ENCODE peak calls at places on chromosomes 5 and 9, in six cellular contexts. H, S, Z, T, O and D are unnamed samples.

GRCh38 chr9:105507096-105507495 is 50.8 kb upstream of the FKTN start:
- DNase-seq in H (no peak), T (no peak), O (no peak), S (no peak), Z (no peak), D (no peak)

GRCh38 chr9:137431416-137431931 is 8.3 kb downstream of the NOXA1 start:
- DNase-seq in S (no peak), Z (no peak), H (no peak), O (no peak), T (peak; percentile 76), D (peak; percentile 84)

GRCh38 chr5:168916266-168916665 is 337.1 kb upstream of the PANK3 start:
- DNase-seq in H (peak; percentile 41), T (peak; percentile 94), Z (peak; percentile 76), S (no peak), O (no peak), D (no peak)

GRCh38 chr5:81286059-81286617 is 15.2 kb upstream of the ZCCHC9 start:
- DNase-seq in O (no peak), T (no peak), S (no peak), Z (no peak), H (no peak), D (no peak)

GRCh38 chr9:35908484-35909125 is 685 bp upstream of the SPAAR start:
- DNase-seq in H (peak; percentile 53), S (no peak), T (no peak), O (no peak), Z (no peak), D (peak; percentile 58)

GRCh38 chr5:137487600-137487999 is 11.5 kb downstream of the SPOCK1 start:
- DNase-seq in Z (no peak), T (no peak), S (no peak), H (peak; percentile 66), O (no peak), D (peak; percentile 76)

GRCh38 chr9:127567898-127568617 is 44.0 kb upstream of the STXBP1 start:
- DNase-seq in Z (peak; percentile 55), O (no peak), S (no peak), H (no peak), T (peak; percentile 87), D (peak; percentile 92)

GRCh38 chr9:2403701-2404100 is 217.9 kb upstream of the VLDLR start:
- DNase-seq in T (no peak), H (no peak), Z (no peak), O (no peak), S (no peak), D (no peak)

GRCh38 chr9:131334568-131335105 is 45.1 kb downstream of the PLPP7 start:
- DNase-seq in T (peak; percentile 77), H (no peak), S (peak; percentile 16), O (no peak), Z (no peak), D (peak; percentile 94)

GRCh38 chr5:125032286-125032685 is 285.8 kb upstream of the ZNF608 start:
- DNase-seq in H (no peak), T (no peak), O (no peak), S (no peak), Z (no peak), D (no peak)

GRCh38 chr9:127162046-127162445 is 39.6 kb upstream of the ANGPTL2 start:
- DNase-seq in O (no peak), T (peak; percentile 35), H (no peak), S (no peak), Z (no peak), D (peak; percentile 54)

DNA sequence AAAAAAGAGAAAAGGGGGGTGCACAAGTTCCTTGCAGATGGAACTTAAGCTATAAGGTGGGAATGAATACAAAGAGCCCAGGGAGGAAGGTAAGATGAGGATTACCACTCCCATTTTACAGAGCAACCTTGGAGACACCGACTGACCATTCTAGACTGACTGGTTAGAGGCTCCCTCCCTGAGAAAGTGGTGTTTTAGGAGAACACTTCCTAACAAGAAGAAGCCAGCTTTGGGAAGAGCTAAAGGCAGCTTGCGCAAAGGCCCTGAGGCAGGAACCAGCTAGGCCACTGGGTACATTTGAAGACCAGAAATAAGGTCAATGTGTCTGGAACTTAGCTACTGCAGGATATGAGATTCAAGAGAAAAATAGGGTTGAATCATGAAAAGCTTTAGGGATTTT is 38.6 kb downstream of the SPARC start:
- DNase-seq in O (no peak), T (no peak), Z (no peak), S (no peak), H (no peak), D (no peak)
- H3K27ac ChIP-seq in O (no peak overlapping the region), T (no peak overlapping the region), Z (no peak overlapping the region), S (no peak overlapping the region), H (no peak overlapping the region), D (no peak overlapping the region)

GRCh38 chr9:135338546-135338945 is 141.0 kb upstream of the PPP1R26 start:
- DNase-seq in O (no peak), S (no peak), Z (peak; percentile 24), T (peak; percentile 63), H (no peak), D (peak; percentile 41)
- H3K9me3 ChIP-seq in O (no peaks in the 10 kb centered on the region), S (peaks cover 24% of the 10 kb centered on the region), Z (no peaks in the 10 kb centered on the region), T (no peaks in the 10 kb centered on the region), H (no peaks in the 10 kb centered on the region), D (no peaks in the 10 kb centered on the region)

GRCh38 chr9:94866770-94867169 is 140.3 kb downstream of the AOPEP start:
- DNase-seq in T (no peak), Z (no peak), O (no peak), H (no peak), S (no peak), D (no peak)

GRCh38 chr9:94867281-94867841 is 140.9 kb downstream of the AOPEP start:
- DNase-seq in Z (no peak), H (peak; percentile 44), S (peak; percentile 50), O (no peak), T (peak; percentile 81), D (peak; percentile 55)

GRCh38 chr9:94864862-94865435 is 138.4 kb downstream of the AOPEP start:
- DNase-seq in Z (no peak), H (no peak), O (no peak), S (no peak), T (no peak), D (no peak)

GRCh38 chr9:94864183-94864582 is 137.7 kb downstream of the AOPEP start:
- DNase-seq in T (no peak), H (no peak), Z (no peak), O (no peak), S (no peak), D (no peak)

GRCh38 chr9:94865599-94866456 is 139.3 kb downstream of the AOPEP start:
- DNase-seq in Z (no peak), S (peak; percentile 78), O (no peak), H (no peak), T (no peak), D (no peak)
- H3K27ac ChIP-seq in Z (no peak overlapping the region), S (peak overlapping the region; percentile 80), O (no peak overlapping the region), H (peak overlapping the region; percentile 50), T (peak overlapping the region; percentile 36), D (peak overlapping the region; percentile 99)

DNA sequence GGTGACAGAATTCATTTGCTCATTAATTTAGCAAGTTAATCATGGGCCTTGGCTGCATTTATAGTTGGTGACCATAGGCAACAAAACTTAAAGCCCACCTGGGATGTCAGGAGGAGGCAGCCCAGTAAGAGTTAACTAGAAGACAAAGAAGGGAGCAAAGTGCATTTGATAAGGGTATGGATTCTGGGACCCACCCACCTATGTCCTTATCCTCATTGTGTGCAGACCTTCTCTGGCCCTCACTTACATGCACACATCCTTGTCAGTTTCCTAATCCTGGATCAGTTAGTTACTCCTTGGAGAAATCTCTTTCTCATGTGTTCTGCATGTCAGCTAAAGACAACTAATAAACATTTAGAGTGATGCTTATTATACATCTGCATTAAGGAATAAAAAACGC is 24.6 kb downstream of the MEF2C start:
- DNase-seq in T (no peak), O (no peak), Z (no peak), H (no peak), S (no peak), D (no peak)
- H3K9me3 ChIP-seq in T (no peaks in the 10 kb centered on the region), O (no peaks in the 10 kb centered on the region), Z (peaks cover 8% of the 10 kb centered on the region), H (peaks cover 7% of the 10 kb centered on the region), S (peaks cover 4% of the 10 kb centered on the region), D (no peaks in the 10 kb centered on the region)

DNA sequence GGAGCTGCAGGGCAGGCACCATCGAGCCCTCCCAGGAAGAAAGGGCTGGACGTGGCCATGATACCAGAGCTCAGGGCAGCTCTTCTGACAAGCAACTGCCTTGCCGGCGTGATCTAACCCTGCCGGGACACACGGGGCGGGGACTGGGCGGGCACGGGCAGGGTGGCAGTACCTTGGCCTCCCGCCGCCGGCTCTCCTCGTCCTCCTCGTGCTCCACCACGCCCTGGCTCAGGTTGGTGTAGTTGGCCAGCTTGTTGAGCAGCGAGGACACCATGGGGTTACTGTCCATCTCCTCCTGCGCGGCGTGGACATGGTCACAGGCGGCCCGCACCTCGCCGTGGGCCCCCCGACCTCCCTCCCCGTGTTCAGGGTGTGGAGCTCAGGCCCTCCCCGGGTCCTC is 18.5 kb downstream of the SLC12A7 start:
- DNase-seq in S (no peak), O (no peak), H (no peak), Z (no peak), T (no peak), D (no peak)
- H3K27ac ChIP-seq in S (no peak overlapping the region), O (no peak overlapping the region), H (no peak overlapping the region), Z (no peak overlapping the region), T (no peak overlapping the region), D (no peak overlapping the region)

GRCh38 chr5:73298251-73299016 is 125.4 kb downstream of the TMEM174 start:
- DNase-seq in S (peak; percentile 78), H (no peak), Z (no peak), O (no peak), T (peak; percentile 72), D (no peak)
- H3K9me3 ChIP-seq in S (peaks cover 17% of the 10 kb centered on the region), H (no peaks in the 10 kb centered on the region), Z (no peaks in the 10 kb centered on the region), O (no peaks in the 10 kb centered on the region), T (no peaks in the 10 kb centered on the region), D (no peaks in the 10 kb centered on the region)

DNA sequence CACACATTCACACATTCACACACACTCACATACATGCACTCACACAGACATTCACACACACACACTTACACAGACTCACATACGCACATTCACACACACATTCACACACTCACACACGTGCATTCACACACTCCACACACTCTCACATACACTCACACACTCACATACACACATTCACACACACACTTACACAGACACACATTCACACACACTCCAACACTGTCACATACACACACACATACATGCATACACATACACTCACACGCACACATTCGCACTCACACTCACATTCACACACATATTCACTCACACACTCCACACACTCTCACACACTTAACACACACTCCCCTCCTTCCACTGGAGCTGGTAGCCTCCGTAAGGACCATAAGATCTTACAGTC is 26.2 kb downstream of the CAMK2A start:
- DNase-seq in O (no peak), S (no peak), T (no peak), H (no peak), Z (no peak), D (no peak)
- H3K27ac ChIP-seq in O (no peak overlapping the region), S (peak overlapping the region; percentile 61), T (no peak overlapping the region), H (no peak overlapping the region), Z (no peak overlapping the region), D (no peak overlapping the region)

GRCh38 chr9:5639816-5640215 is 10.9 kb downstream of the RIC1 start:
- DNase-seq in H (no peak), T (no peak), S (no peak), O (no peak), Z (no peak), D (no peak)
- H3K9me3 ChIP-seq in H (peaks cover 54% of the 10 kb centered on the region), T (no peaks in the 10 kb centered on the region), S (peaks cover 13% of the 10 kb centered on the region), O (no peaks in the 10 kb centered on the region), Z (no peaks in the 10 kb centered on the region), D (peaks cover 4% of the 10 kb centered on the region)

DNA sequence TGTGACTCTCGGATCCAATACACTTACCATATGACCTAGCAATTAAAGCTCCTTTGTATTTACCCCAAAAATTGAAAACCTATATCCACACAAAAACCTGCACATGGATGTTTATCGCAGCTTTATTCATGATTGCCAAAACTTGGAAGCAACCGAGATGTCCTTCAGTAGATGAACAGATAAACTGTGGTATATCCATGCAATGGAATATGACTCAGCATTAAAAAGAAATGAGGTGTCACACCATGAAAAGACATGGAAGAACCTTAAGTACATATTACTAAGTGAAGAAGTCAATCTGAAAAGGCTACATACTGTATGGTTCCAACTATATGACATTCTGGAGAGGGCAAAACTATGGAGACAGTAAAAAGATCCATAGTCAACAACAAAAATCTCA is 82.0 kb upstream of the PHF24 start:
- DNase-seq in O (no peak), T (no peak), Z (no peak), S (no peak), H (no peak), D (no peak)
- H3K27ac ChIP-seq in O (no peak overlapping the region), T (no peak overlapping the region), Z (no peak overlapping the region), S (no peak overlapping the region), H (no peak overlapping the region), D (no peak overlapping the region)